ENCODE peak calls at places on chromosomes 7 and 10, in four cellular contexts. R is upper lobe of left lung, L is transverse colon, O is HCT116. V is an unnamed sample.

GRCh38 chr10:2979267-2979660 is 88.1 kb upstream of the PFKP start:
- DNase-seq in R (no peak), L (no peak), O (no peak), V (no peak)

GRCh38 chr7:101173752-101174244 is 6.3 kb downstream of the NAT16 start:
- DNase-seq in R (no peak), L (no peak), O (peak; percentile 80), V (peak; percentile 60)

GRCh38 chr7:42479452-42480303 is 242.7 kb upstream of the GLI3 start:
- DNase-seq in R (no peak), L (no peak), O (no peak), V (no peak)

GRCh38 chr10:104201636-104202035 is 30.5 kb downstream of the CFAP43 start:
- DNase-seq in R (no peak), L (no peak), O (no peak), V (no peak)

GRCh38 chr7:107982918-107983389 is 20.0 kb downstream of the LAMB1 start:
- DNase-seq in R (no peak), L (no peak), O (no peak), V (no peak)

GRCh38 chr7:65902306-65902705 is 29.4 kb downstream of the VKORC1L1 start:
- DNase-seq in R (no peak), L (no peak), O (no peak), V (no peak)

GRCh38 chr7:67525588-67525987 is 529.0 kb downstream of the TYW1 start:
- DNase-seq in R (no peak), L (no peak), O (no peak), V (no peak)

GRCh38 chr7:92621026-92621540 is 30.9 kb upstream of the FAM133B start:
- DNase-seq in R (no peak), L (peak; percentile 76), O (peak; percentile 53), V (peak; percentile 88)

GRCh38 chr7:134427896-134428295 is 31.0 kb downstream of the AKR1B1 start:
- DNase-seq in R (no peak), L (no peak), O (no peak), V (no peak)

GRCh38 chr7:20346577-20346976 is 15.9 kb downstream of the ITGB8 start:
- DNase-seq in R (no peak), L (no peak), O (no peak), V (no peak)

GRCh38 chr10:78807504-78808202 is 261.1 kb upstream of the ZMIZ1 start:
- DNase-seq in R (no peak), L (no peak), O (no peak), V (no peak)

GRCh38 chr7:27143022-27143949 is at the start of gene HOXA5:
- DNase-seq in R (peak; percentile 95), L (peak; percentile 84), O (no peak), V (peak; percentile 69)

GRCh38 chr10:74419491-74420466 is 268.8 kb downstream of the ADK start:
- DNase-seq in R (no peak), L (peak; percentile 16), O (peak; percentile 10), V (peak; percentile 9)

GRCh38 chr10:110802551-110803238 is 69.0 kb upstream of the PDCD4 start:
- DNase-seq in R (no peak), L (peak; percentile 75), O (no peak), V (no peak)

GRCh38 chr7:100812729-100813128 is 14.6 kb downstream of the EPHB4 start:
- DNase-seq in R (no peak), L (no peak), O (no peak), V (no peak)

GRCh38 chr7:133051066-133051465 is 30.8 kb downstream of the CHCHD3 start:
- DNase-seq in R (no peak), L (no peak), O (no peak), V (peak; percentile 88)

GRCh38 chr10:8055420-8056349 is 1.2 kb downstream of the GATA3 start:
- DNase-seq in R (peak; percentile 87), L (no peak), O (no peak), V (no peak)

GRCh38 chr7:121395494-121395960 is 581 bp downstream of the FAM3C start:
- DNase-seq in R (no peak), L (peak; percentile 51), O (no peak), V (peak; percentile 48)

GRCh38 chr10:72257051-72257892 is 16.5 kb upstream of the DDIT4 start:
- DNase-seq in R (no peak), L (peak; percentile 42), O (no peak), V (peak; percentile 43)

GRCh38 chr7:68868975-68869374 is 729.3 kb upstream of the AUTS2 start:
- DNase-seq in R (no peak), L (no peak), O (no peak), V (no peak)

GRCh38 chr10:60186315-60187071 is 203.2 kb downstream of the ANK3 start:
- DNase-seq in R (no peak), L (no peak), O (no peak), V (no peak)

GRCh38 chr10:58143944-58144343 is 123.8 kb downstream of the IPMK start:
- DNase-seq in R (no peak), L (no peak), O (no peak), V (no peak)

GRCh38 chr7:65285906-65286864 is 87.5 kb upstream of the ZNF92 start:
- DNase-seq in R (no peak), L (no peak), O (no peak), V (no peak)

GRCh38 chr10:59104186-59104585 is 72.3 kb upstream of the PHYHIPL start:
- DNase-seq in R (no peak), L (no peak), O (no peak), V (no peak)

GRCh38 chr10:124449170-124450009 is 445 bp downstream of the NKX1-2 start:
- DNase-seq in R (no peak), L (no peak), O (no peak), V (peak; percentile 51)

GRCh38 chr10:28077889-28078288 is 79.0 kb upstream of the ODAD2 start:
- DNase-seq in R (no peak), L (no peak), O (peak; percentile 53), V (no peak)

GRCh38 chr7:68125173-68125572 is 1128.5 kb downstream of the TYW1 start:
- DNase-seq in R (no peak), L (no peak), O (no peak), V (no peak)

GRCh38 chr10:86968271-86968993 is at the start of gene ADIRF:
- DNase-seq in R (peak; percentile 91), L (peak; percentile 84), O (peak; percentile 51), V (no peak)

GRCh38 chr10:81874878-81875679 is at the start of gene NRG3:
- DNase-seq in R (no peak), L (no peak), O (no peak), V (no peak)

GRCh38 chr10:120415709-120416330 is 41.2 kb upstream of the PLPP4 start:
- DNase-seq in R (no peak), L (no peak), O (no peak), V (no peak)

GRCh38 chr10:70752571-70752970 is 32.6 kb downstream of the TBATA start:
- DNase-seq in R (no peak), L (no peak), O (no peak), V (no peak)

GRCh38 chr10:44958897-44959242 is 732 bp upstream of the RASSF4 start:
- DNase-seq in R (no peak), L (no peak), O (no peak), V (no peak)

GRCh38 chr10:44958196-44958896 is 1.3 kb upstream of the RASSF4 start:
- DNase-seq in R (no peak), L (no peak), O (no peak), V (no peak)

GRCh38 chr10:44960482-44961230 is 1.1 kb downstream of the RASSF4 start:
- DNase-seq in R (no peak), L (no peak), O (no peak), V (no peak)

GRCh38 chr10:44960098-44960480 is 487 bp downstream of the RASSF4 start:
- DNase-seq in R (no peak), L (no peak), O (no peak), V (no peak)

DNA sequence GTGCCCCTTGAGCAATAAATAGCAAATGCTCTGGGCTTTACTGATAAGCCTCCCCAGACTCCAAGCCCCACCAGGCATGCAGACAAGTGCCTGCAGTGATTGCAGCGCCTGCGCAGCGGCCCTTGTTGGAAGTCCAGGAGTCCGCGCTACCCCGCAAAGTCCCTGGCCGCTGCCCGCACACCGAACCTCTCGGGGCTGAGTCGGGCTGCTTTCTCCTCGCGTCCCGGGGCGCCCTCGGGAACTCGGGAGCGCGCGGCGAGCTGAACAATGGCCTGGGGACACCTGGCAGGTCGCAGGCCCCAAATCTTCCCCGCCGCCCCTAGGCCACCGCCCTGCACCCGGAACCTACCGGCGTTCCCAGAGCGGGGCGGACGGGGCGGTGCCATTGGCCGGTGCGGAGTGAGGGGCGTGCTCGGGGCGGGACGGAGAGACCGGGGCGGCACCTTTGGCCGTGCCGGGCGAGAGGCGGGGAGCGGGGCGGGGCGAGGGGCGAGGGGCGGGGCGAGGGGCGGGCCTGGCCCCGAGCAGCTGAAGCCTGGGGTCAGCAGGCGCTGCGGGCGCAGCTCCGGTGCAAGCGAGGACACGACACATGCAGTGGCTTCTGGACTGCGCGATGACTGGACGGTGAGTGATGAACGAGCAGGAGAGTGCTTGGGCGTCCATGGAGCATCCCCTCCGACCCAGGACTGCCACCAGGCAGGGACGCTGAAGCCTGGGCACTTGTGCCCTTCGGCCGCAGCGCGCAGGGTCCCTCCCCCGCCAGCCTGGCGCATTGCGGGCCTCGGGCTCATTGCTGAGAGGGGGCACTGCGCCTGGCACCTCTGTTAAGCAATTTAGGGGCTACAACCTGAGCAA is at the start of gene RASSF4:
- DNase-seq in R (peak; percentile 99), L (peak; percentile 97), O (peak; percentile 52), V (peak; percentile 82)
- TF ChIP-seq POLR2A in R (peak; percentile 75), L (peak; percentile 89), O (peak; percentile 44), V (no peak)

DNA sequence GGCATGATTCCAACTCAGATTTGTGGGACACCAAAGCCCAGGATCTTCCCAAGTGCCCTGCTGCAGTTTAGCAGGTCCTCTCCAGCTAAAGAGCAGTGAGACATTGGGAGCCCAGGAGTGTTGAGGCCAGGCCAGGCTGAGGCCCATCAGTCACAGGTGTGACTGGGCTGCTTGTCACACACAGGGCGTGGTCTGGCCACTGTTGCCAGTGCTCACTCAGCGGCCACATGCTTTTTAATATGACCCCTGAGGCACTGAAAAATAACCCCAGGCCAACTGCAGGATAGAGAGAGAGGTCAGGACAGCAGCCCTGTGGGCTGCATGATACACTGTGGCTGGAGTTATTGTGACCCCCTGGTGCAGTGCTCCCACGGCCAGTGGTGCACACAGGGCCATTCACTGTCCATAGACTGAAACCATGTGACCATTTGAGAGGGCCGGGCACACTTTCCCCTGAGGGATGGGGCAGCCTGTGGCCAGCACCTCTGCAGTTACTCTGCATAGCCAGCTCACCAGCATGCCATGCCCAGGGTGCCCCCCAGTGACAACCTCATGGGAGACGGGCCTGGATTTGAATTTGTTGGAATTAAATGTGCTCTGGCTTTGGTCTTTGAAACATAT is 4.2 kb downstream of the GDF2 start:
- DNase-seq in R (no peak), L (peak; percentile 12), O (no peak), V (no peak)
- TF ChIP-seq POLR2A in R (no peak), L (no peak), O (no peak), V (no peak)

GRCh38 chr7:44847920-44848634 is at the start of gene H2AZ2:
- DNase-seq in R (peak; percentile 100), L (peak; percentile 100), O (peak; percentile 99), V (peak; percentile 100)
- TF ChIP-seq POLR2A in R (peak; percentile 90), L (peak; percentile 79), O (peak; percentile 80), V (peak; percentile 98)

GRCh38 chr10:32054087-32054486 is 2.1 kb downstream of the KIF5B start:
- DNase-seq in R (no peak), L (peak; percentile 32), O (no peak), V (peak; percentile 19)
- TF ChIP-seq POLR2A in R (no peak), L (no peak), O (no peak), V (no peak)

GRCh38 chr7:5533821-5534367 is 110.3 kb upstream of the TNRC18 start:
- DNase-seq in R (no peak), L (no peak), O (no peak), V (no peak)

GRCh38 chr7:5528815-5529442 is 105.3 kb upstream of the TNRC18 start:
- DNase-seq in R (no peak), L (no peak), O (no peak), V (peak; percentile 67)

GRCh38 chr7:5528071-5528814 is 104.6 kb upstream of the TNRC18 start:
- DNase-seq in R (peak; percentile 78), L (peak; percentile 66), O (no peak), V (peak; percentile 56)

GRCh38 chr7:5532520-5533335 is 109.1 kb upstream of the TNRC18 start:
- DNase-seq in R (peak; percentile 86), L (peak; percentile 89), O (no peak), V (peak; percentile 46)
- TF ChIP-seq POLR2A in R (no peak), L (peak; percentile 67), O (no peak), V (no peak)